ENCODE peak calls at places on chromosomes 1 and 21, in four cellular contexts. A, N, V and O are unnamed samples.
A peak's percentile ranks its signal among the peaks of the same experiment; 100 is the strongest.

GRCh38 chr1:119631433-119632102 is 16.5 kb downstream of the ZNF697 start:
- DNase-seq in A (peak; percentile 74), N (peak; percentile 79), V (peak; percentile 96), O (peak; percentile 72)

GRCh38 chr21:34814529-34814951 is 145.7 kb downstream of the CLIC6 start:
- DNase-seq in A (no peak), N (no peak), V (no peak), O (peak; percentile 78)

GRCh38 chr1:71787699-71788098 is 494.6 kb downstream of the NEGR1 start:
- DNase-seq in A (peak; percentile 57), N (no peak), V (peak; percentile 36), O (no peak)

GRCh38 chr1:87953732-87954344 is 625.2 kb downstream of the LMO4 start:
- DNase-seq in A (peak; percentile 69), N (peak; percentile 88), V (peak; percentile 87), O (peak; percentile 78)

GRCh38 chr1:78617615-78618026 is 2.6 kb upstream of the IFI44L start:
- DNase-seq in A (peak; percentile 76), N (peak; percentile 93), V (peak; percentile 95), O (peak; percentile 83)

GRCh38 chr1:7333094-7333493 is 438.0 kb upstream of the VAMP3 start:
- DNase-seq in A (no peak), N (no peak), V (no peak), O (no peak)

GRCh38 chr1:166974647-166975345 is 544 bp downstream of the ILDR2 start:
- DNase-seq in A (no peak), N (no peak), V (peak; percentile 2), O (no peak)

GRCh38 chr1:203796223-203796747 is 862 bp downstream of the ZBED6 start:
- DNase-seq in A (peak; percentile 36), N (peak; percentile 51), V (peak; percentile 43), O (peak; percentile 36)

GRCh38 chr1:84078108-84078823 is 65.8 kb upstream of the PRKACB start:
- DNase-seq in A (peak; percentile 48), N (peak; percentile 28), V (peak; percentile 44), O (peak; percentile 24)

GRCh38 chr1:228017356-228018124 is 10.7 kb downstream of the WNT3A start:
- DNase-seq in A (no peak), N (no peak), V (no peak), O (no peak)

GRCh38 chr1:151773698-151774097 is 10.4 kb upstream of the MRPL9 start:
- DNase-seq in A (peak; percentile 81), N (peak; percentile 53), V (peak; percentile 5), O (peak; percentile 96)

GRCh38 chr1:220880726-220881506 is 1.7 kb downstream of the HLX start:
- DNase-seq in A (peak; percentile 42), N (peak; percentile 60), V (peak; percentile 72), O (peak; percentile 66)

GRCh38 chr1:220880367-220880680 is 1.1 kb downstream of the HLX start:
- DNase-seq in A (no peak), N (no peak), V (no peak), O (no peak)

GRCh38 chr1:220879090-220879508 is at the start of gene HLX:
- DNase-seq in A (peak; percentile 89), N (peak; percentile 84), V (peak; percentile 96), O (peak; percentile 22)

GRCh38 chr1:220878223-220879081 is 791 bp upstream of the HLX start:
- DNase-seq in A (no peak), N (no peak), V (no peak), O (no peak)

DNA sequence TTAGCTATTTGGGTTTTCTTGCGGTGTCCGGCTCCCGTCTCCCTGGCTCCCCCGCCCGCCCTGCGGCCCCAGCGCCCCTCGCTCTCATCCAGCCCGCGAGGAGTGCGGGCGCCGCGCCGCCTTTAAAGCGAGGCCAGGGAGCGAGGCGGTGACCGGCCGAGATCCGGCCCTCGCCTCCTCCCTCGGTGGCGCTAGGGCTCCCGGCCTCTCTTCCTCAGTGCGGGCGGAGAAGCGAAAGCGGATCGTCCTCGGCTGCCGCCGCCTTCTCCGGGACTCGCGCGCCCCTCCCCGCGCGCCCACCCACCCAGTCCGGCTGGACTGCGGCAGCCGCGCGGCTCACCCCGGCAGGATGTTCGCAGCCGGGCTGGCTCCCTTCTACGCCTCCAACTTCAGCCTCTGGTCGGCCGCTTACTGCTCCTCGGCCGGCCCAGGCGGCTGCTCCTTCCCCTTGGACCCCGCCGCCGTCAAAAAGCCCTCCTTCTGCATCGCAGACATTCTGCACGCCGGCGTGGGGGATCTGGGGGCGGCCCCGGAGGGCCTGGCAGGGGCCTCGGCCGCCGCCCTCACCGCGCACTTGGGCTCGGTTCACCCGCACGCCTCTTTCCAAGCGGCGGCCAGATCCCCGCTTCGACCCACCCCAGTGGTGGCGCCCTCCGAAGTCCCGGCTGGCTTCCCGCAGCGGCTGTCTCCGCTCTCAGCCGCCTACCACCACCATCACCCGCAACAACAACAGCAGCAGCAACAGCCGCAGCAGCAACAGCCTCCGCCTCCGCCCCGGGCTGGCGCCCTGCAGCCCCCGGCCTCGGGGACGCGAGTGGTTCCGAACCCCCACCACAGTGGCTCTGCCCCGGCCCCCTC is 495 bp downstream of the HLX start:
- DNase-seq in A (peak; percentile 56), N (peak; percentile 45), V (peak; percentile 48), O (peak; percentile 24)
- H3K4me3 ChIP-seq in A (peak overlapping the region; percentile 84), N (peak overlapping the region; percentile 67), V (peak overlapping the region; percentile 84), O (peak overlapping the region; percentile 23)

GRCh38 chr21:21101911-21102310 is 103.7 kb downstream of the NCAM2 start:
- DNase-seq in A (peak; percentile 77), N (peak; percentile 91), V (peak; percentile 60), O (no peak)
- TF ChIP-seq CTCF in A (peak; percentile 35), N (peak; percentile 41), V (no peak), O (no peak)

GRCh38 chr1:153679337-153680119 is 1.0 kb downstream of the NPR1 start:
- DNase-seq in A (no peak), N (no peak), V (peak; percentile 19), O (no peak)
- H3K4me3 ChIP-seq in A (peak overlapping the region; percentile 36), N (peak overlapping the region; percentile 33), V (peak overlapping the region; percentile 40), O (no peak overlapping the region)

DNA sequence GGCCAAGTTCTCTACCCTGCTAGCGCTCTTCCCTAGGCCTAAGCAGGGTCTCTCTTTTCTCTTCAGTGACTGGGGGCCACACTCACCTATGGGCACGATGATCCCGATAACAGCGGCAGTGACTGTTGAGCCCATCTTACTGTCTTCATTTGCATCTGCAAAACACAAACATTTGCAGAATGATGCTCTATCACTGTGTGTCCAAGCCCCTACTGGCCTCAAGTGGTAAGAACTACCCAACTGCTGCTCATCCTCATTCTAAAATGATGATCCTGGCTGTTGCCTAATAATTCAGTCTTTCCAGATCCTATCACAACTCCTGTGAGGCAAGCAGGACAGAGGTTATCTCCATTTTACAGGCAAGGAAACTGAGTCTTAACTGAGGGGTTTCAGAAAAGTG is 16.7 kb upstream of the MAGOH start:
- DNase-seq in A (no peak), N (no peak), V (no peak), O (no peak)
- TF ChIP-seq CTCF in A (no peak), N (peak; percentile 27), V (no peak), O (no peak)

DNA sequence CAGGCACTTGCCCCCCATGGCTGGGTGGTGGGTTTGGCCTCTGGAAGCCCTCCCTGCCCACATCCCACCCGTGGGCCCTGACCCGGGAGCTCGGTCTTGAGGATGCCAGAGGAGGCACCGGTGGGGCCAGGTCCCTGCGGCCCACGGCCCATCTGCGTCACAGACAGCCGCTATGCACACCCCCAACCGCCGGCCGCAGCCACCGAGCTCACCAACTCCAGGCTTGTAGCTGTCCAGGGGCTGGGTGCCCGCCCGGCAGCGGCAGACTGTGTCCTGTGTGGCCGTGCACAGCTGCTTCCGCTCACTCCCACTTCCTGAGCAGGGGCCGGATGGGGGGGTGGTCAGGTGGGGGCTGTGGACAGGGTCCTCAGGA is 1.2 kb downstream of the TNFRSF4 start:
- DNase-seq in A (no peak), N (no peak), V (no peak), O (no peak)
- H3K4me3 ChIP-seq in A (no peak overlapping the region), N (no peak overlapping the region), V (no peak overlapping the region), O (no peak overlapping the region)